ENCODE peak calls at places on chromosomes 13 and 19, in nine cellular contexts. B, S, C, A, G, M, E, I and O are unnamed samples.
A peak's percentile ranks its signal among the peaks of the same experiment; 100 is the strongest.

GRCh38 chr19:50387176-50387867 is 3.2 kb downstream of the POLD1 start:
- DNase-seq in G (no peak), M (no peak), C (no peak), I (no peak), A (no peak), S (no peak), E (no peak), B (no peak), O (peak; percentile 93)

GRCh38 chr19:784541-784940 is 12.7 kb upstream of the PTBP1 start:
- DNase-seq in C (no peak), B (no peak), A (no peak), S (no peak), E (no peak), M (no peak), G (no peak), I (no peak), O (no peak)

GRCh38 chr13:44577236-44578063 is 1.3 kb upstream of the TSC22D1 start:
- DNase-seq in G (peak; percentile 100), I (peak; percentile 88), M (peak; percentile 96), B (peak; percentile 96), C (peak; percentile 95), S (peak; percentile 96), E (peak; percentile 99), A (peak; percentile 92), O (peak; percentile 84)

GRCh38 chr19:53130506-53130905 is 2.2 kb downstream of the ZNF415 start:
- DNase-seq in M (no peak), B (no peak), S (no peak), G (no peak), I (no peak), E (no peak), C (no peak), A (peak; percentile 9), O (no peak)

GRCh38 chr13:26497991-26498423 is 59.5 kb upstream of the WASF3 start:
- DNase-seq in B (no peak), I (no peak), C (no peak), E (no peak), S (no peak), M (no peak), G (peak; percentile 62), A (no peak), O (no peak)

GRCh38 chr19:2488942-2489731 is 13.2 kb downstream of the GADD45B start:
- DNase-seq in C (no peak), G (peak; percentile 89), A (no peak), S (peak; percentile 47), M (no peak), E (peak; percentile 70), I (no peak), B (no peak), O (no peak)

GRCh38 chr13:107968470-107968869 is 246.9 kb downstream of the LIG4 start:
- DNase-seq in M (no peak), A (no peak), E (no peak), B (no peak), G (no peak), I (no peak), S (no peak), C (no peak), O (no peak)

GRCh38 chr19:31332096-31332495 is 17.1 kb downstream of the TSHZ3 start:
- DNase-seq in M (no peak), G (no peak), E (no peak), B (no peak), S (no peak), I (no peak), C (no peak), A (no peak), O (no peak)

GRCh38 chr13:111664060-111664459 is 343.6 kb downstream of the TEX29 start:
- DNase-seq in M (no peak), B (no peak), C (no peak), A (no peak), G (no peak), E (no peak), S (peak; percentile 16), I (no peak), O (no peak)

GRCh38 chr13:32639502-32640105 is 53.4 kb downstream of the PDS5B start:
- DNase-seq in S (no peak), B (peak; percentile 49), G (peak; percentile 77), C (peak; percentile 56), I (no peak), M (peak; percentile 17), E (peak; percentile 21), A (no peak), O (peak; percentile 48)

GRCh38 chr13:103471896-103472295 is 405.7 kb upstream of the SLC10A2 start:
- DNase-seq in B (no peak), C (no peak), G (peak; percentile 7), S (no peak), M (no peak), A (no peak), E (no peak), I (peak; percentile 0), O (no peak)

GRCh38 chr13:29384466-29384865 is 211.0 kb downstream of the SLC7A1 start:
- DNase-seq in E (no peak), G (no peak), S (no peak), M (no peak), B (no peak), A (no peak), C (no peak), I (no peak), O (no peak)

GRCh38 chr13:63189712-63190111 is 1774.1 kb upstream of the PCDH20 start:
- DNase-seq in I (no peak), C (no peak), B (no peak), S (no peak), M (no peak), E (no peak), G (no peak), A (no peak), O (no peak)

GRCh38 chr19:2798733-2799132 is 13.4 kb downstream of the THOP1 start:
- DNase-seq in S (no peak), A (no peak), E (no peak), I (no peak), G (peak; percentile 41), C (no peak), B (no peak), M (no peak), O (peak; percentile 62)

GRCh38 chr13:26324294-26324693 is 70.4 kb downstream of the CDK8 start:
- DNase-seq in B (no peak), S (no peak), E (no peak), M (no peak), A (no peak), C (no peak), I (no peak), G (no peak), O (no peak)

GRCh38 chr13:34698953-34699352 is 243.1 kb upstream of the NBEA start:
- DNase-seq in C (no peak), S (no peak), E (no peak), B (no peak), A (no peak), I (no peak), G (no peak), M (no peak), O (no peak)

GRCh38 chr19:18737337-18737953 is 53.7 kb downstream of the COMP start:
- DNase-seq in E (no peak), S (no peak), A (no peak), G (no peak), M (no peak), B (no peak), I (no peak), C (no peak), O (no peak)

GRCh38 chr19:40612831-40613668 is 11.9 kb downstream of the LTBP4 start:
- DNase-seq in B (peak; percentile 93), M (peak; percentile 54), E (peak; percentile 85), I (no peak), C (peak; percentile 82), S (peak; percentile 78), G (peak; percentile 46), A (no peak), O (peak; percentile 57)

GRCh38 chr19:40398417-40399056 is 8.6 kb upstream of the HIPK4 start:
- DNase-seq in G (peak; percentile 59), B (peak; percentile 85), I (peak; percentile 82), A (no peak), M (peak; percentile 33), C (peak; percentile 59), E (peak; percentile 56), S (peak; percentile 81), O (no peak)

GRCh38 chr13:101178394-101178793 is 237.9 kb downstream of the NALCN start:
- DNase-seq in S (no peak), G (no peak), A (no peak), I (no peak), B (no peak), M (no peak), C (no peak), E (no peak), O (no peak)

GRCh38 chr13:41597348-41598041 is 140.1 kb downstream of the RGCC start:
- DNase-seq in M (no peak), I (no peak), C (no peak), A (no peak), G (no peak), B (no peak), S (no peak), E (no peak), O (no peak)

GRCh38 chr19:2327773-2328400 is 499 bp downstream of the LSM7 start:
- DNase-seq in S (peak; percentile 40), C (peak; percentile 69), G (peak; percentile 89), I (no peak), A (no peak), E (no peak), M (no peak), B (peak; percentile 65), O (peak; percentile 84)

GRCh38 chr13:40664100-40665060 is 2.1 kb downstream of the FOXO1 start:
- DNase-seq in E (peak; percentile 71), M (peak; percentile 49), C (peak; percentile 79), I (no peak), A (peak; percentile 49), G (peak; percentile 71), B (peak; percentile 83), S (peak; percentile 78), O (no peak)

GRCh38 chr19:24140591-24140990 is 53.6 kb downstream of the ZNF254 start:
- DNase-seq in I (no peak), A (no peak), G (no peak), S (no peak), B (no peak), M (no peak), E (no peak), C (no peak), O (no peak)